ENCODE peak calls at places on chromosomes 2 and 18, in ten cellular contexts. X, J, W, H, M, P, T, U, F and V are unnamed samples.

GRCh38 chr18:10559566-10560456 is 34.0 kb downstream of the NAPG start:
- DNase-seq in W (no peak), M (no peak), F (no peak), X (peak; percentile 24), U (peak; percentile 55), J (no peak), P (peak; percentile 28), T (no peak), H (no peak), V (no peak)

GRCh38 chr18:70720607-70721006 is 431.8 kb downstream of the SOCS6 start:
- DNase-seq in W (no peak), P (no peak), M (no peak), J (no peak), X (no peak), F (no peak), H (no peak), T (no peak), U (no peak), V (no peak)

GRCh38 chr2:217622205-217622621 is 380.6 kb downstream of the TNS1 start:
- DNase-seq in T (peak; percentile 80), W (peak; percentile 7), F (no peak), H (no peak), X (no peak), M (no peak), U (peak; percentile 8), P (peak; percentile 98), J (no peak), V (peak; percentile 51)

GRCh38 chr2:30686000-30686399 is 121.2 kb downstream of the CAPN13 start:
- DNase-seq in H (no peak), M (no peak), F (no peak), X (no peak), T (no peak), J (no peak), P (no peak), U (no peak), W (peak; percentile 55), V (no peak)

GRCh38 chr2:143452817-143453462 is 323.7 kb downstream of the ARHGAP15 start:
- DNase-seq in U (no peak), W (no peak), F (peak; percentile 60), M (peak; percentile 52), H (no peak), X (no peak), P (no peak), J (no peak), T (no peak), V (no peak)

GRCh38 chr2:151669585-151670081 is 64.6 kb downstream of the NEB start:
- DNase-seq in W (no peak), F (no peak), T (no peak), H (no peak), J (no peak), U (no peak), M (peak; percentile 19), P (no peak), X (peak; percentile 54), V (no peak)

GRCh38 chr18:11268691-11269686 is 119.6 kb upstream of the PIEZO2 start:
- DNase-seq in X (no peak), T (peak; percentile 88), P (peak; percentile 35), F (no peak), U (peak; percentile 57), H (no peak), J (no peak), M (no peak), W (no peak), V (peak; percentile 24)

GRCh38 chr2:45469314-45470099 is 141.6 kb downstream of the SRBD1 start:
- DNase-seq in U (no peak), M (no peak), F (no peak), X (peak; percentile 61), T (peak; percentile 28), P (no peak), H (no peak), W (peak; percentile 39), J (no peak), V (no peak)

DNA sequence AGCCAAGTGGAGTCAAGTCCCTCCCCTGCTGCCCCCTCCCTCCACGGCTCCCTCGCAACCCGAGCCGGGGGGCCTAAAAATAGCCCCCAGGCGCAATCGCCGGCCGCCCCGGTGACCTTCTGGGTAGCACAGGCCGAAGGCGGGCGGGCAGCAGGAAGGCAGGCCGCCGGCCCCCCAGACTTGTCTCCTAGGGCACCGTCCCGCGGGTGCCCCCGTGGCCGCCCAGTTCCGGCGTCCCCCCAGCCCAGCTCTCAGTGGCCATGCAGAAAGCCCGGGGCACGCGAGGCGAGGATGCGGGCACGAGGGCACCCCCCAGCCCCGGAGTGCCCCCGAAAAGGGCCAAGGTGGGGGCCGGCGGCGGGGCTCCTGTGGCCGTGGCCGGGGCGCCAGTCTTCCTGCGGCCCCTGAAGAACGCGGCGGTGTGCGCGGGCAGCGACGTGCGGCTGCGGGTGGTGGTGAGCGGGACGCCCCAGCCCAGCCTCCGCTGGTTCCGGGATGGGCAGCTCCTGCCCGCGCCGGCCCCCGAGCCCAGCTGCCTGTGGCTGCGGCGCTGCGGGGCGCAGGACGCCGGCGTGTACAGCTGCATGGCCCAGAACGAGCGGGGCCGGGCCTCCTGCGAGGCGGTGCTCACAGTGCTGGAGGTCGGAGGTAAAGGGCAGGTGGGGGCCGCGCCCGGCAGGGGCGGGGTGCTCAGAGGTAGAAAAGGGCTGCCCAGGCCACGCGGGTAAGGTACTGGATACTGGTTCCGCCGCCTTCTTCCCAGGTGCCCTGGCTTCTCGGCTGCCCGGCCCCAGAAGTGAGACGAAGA is at the start of gene SPEG:
- DNase-seq in P (no peak), M (no peak), J (no peak), F (no peak), W (no peak), X (no peak), U (peak; percentile 42), T (no peak), H (no peak), V (no peak)
- H3K4me3 ChIP-seq in P (no peak within 1 kb of the TSS), M (no peak within 1 kb of the TSS), J (no peak within 1 kb of the TSS), F (no peak within 1 kb of the TSS), W (no peak within 1 kb of the TSS), X (no peak within 1 kb of the TSS), U (peak within 1 kb of the TSS; percentile 8), T (no peak within 1 kb of the TSS), H (peak within 1 kb of the TSS; percentile 12), V (no peak within 1 kb of the TSS)

GRCh38 chr2:219524817-219525216 is 10.5 kb downstream of the ASIC4 start:
- DNase-seq in X (no peak), J (no peak), F (no peak), W (no peak), U (no peak), H (no peak), P (no peak), T (no peak), M (no peak), V (no peak)

GRCh38 chr2:219521066-219521880 is 7.0 kb downstream of the ASIC4 start:
- DNase-seq in X (peak; percentile 30), J (peak; percentile 54), P (peak; percentile 37), T (peak; percentile 41), H (no peak), U (peak; percentile 71), F (peak; percentile 37), W (peak; percentile 60), M (no peak), V (no peak)

GRCh38 chr2:219523031-219523671 is 8.9 kb downstream of the ASIC4 start:
- DNase-seq in X (no peak), W (no peak), M (no peak), J (no peak), U (no peak), H (no peak), P (no peak), F (no peak), T (peak; percentile 18), V (no peak)

GRCh38 chr2:219520079-219520478 is 5.8 kb downstream of the ASIC4 start:
- DNase-seq in X (no peak), U (peak; percentile 55), H (no peak), M (no peak), T (no peak), W (no peak), J (no peak), F (no peak), P (no peak), V (no peak)

DNA sequence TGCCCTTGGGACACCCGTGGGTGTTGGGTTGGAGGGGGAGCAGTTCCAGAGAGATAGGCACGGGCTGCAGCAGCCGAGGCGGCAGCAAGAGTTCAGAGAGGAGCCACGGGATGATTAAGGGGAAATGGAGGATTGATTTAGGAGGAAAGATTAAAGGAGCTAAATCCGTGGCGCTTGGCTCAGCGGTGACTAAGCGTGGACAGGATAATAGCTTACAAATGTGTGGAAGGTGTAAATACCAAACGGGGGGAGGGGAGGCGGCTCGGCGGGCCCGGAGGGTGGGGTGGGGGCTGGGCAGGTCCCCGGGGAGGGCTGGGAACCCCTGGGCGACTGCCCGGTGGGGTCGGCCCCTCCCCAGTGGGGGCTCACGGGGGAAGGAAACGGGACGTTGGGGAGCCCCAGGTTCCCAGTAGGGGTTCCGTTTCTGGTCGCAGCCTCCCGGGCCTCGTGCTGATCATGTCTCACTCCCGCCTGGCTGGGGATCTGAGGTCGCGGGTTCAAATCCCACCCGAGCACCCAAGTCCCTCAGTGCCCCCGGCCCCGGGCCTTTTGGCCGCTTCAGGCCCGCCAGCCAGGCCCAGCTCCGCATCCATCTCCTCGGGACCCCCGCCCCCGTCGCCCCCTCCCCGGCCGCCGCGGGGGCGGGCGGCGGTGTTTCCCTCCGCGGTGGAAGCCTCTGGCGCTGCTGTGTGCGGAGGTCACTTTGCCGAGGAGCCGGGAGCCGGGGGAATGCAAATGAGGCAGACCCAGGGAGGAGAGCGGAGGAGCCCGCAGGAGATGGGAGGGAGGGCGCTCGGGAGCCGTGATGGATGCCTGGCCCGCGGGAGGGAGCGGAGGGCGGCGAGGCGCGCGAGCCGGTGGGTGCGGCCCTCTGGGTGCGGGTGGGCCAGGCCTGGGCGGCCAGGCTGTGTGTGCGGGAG is 8.1 kb downstream of the ASIC4 start:
- DNase-seq in F (no peak), X (peak; percentile 81), H (no peak), P (peak; percentile 64), J (peak; percentile 48), M (no peak), T (peak; percentile 40), W (no peak), U (peak; percentile 91), V (peak; percentile 40)
- H3K4me3 ChIP-seq in F (no peak overlapping the region), X (no peak overlapping the region), H (no peak overlapping the region), P (no peak overlapping the region), J (no peak overlapping the region), M (no peak overlapping the region), T (no peak overlapping the region), W (no peak overlapping the region), U (peak overlapping the region; percentile 27), V (peak overlapping the region; percentile 25)

DNA sequence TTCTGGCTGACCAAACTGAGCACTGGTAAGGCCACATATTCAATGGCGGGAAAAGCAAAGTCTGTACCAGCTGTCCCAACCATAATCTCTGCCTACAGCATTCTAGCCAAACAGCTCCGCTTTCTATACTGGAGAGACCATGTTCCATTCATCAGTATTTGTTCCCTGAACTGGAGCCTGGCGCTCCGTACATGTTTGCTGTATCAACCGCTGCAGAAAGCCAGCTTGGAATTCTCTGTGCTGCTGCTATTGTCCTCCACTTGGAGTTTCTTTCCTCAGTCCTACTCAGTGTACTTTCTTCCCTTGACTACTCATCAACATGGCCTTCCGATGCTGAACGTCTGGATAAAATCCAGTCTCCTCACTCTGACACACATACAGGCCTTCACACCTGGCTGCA is 1.9 kb downstream of the COA5 start:
- DNase-seq in P (no peak), T (no peak), U (no peak), X (no peak), W (no peak), M (no peak), J (no peak), H (no peak), F (no peak), V (no peak)
- H3K4me3 ChIP-seq in P (no peak overlapping the region), T (no peak overlapping the region), U (no peak overlapping the region), X (no peak overlapping the region), W (no peak overlapping the region), M (no peak overlapping the region), J (no peak overlapping the region), H (no peak overlapping the region), F (no peak overlapping the region), V (no peak overlapping the region)

DNA sequence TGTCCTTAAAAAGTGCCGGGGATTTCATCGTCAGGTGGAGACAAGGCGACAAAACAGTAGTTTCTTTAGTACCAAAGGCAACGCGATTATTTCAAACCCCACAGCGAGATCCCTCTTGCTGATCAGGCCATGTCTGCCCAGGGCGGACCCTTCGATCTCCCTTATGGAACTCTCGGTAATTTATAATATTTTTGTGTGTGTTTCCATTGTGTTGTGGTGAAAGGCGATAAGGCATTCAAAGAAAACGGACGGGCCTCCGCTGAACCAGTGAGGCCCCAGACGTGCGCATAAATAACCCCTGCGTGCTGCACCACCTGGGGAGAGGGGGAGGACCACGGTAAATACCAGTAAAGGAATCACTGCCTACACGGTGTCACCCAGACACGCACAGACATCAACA is 1.4 kb upstream of the GAD1 start:
- DNase-seq in T (no peak), U (no peak), H (no peak), J (no peak), X (no peak), F (no peak), M (no peak), W (no peak), P (no peak), V (no peak)
- H3K4me3 ChIP-seq in T (no peak overlapping the region), U (no peak overlapping the region), H (no peak overlapping the region), J (no peak overlapping the region), X (no peak overlapping the region), F (no peak overlapping the region), M (peak overlapping the region; percentile 56), W (no peak overlapping the region), P (no peak overlapping the region), V (no peak overlapping the region)